ENCODE peak calls at places on chromosomes 1 and 21, in five cellular contexts. B, H, D, P and O are unnamed samples. For H3K4me1, the result is how much of the 10 kb centered on the place peaks cover.

GRCh38 chr21:43299441-43300277 is 127.3 kb downstream of the SIK1 start:
- DNase-seq in P (no peak), H (no peak), D (no peak), B (no peak), O (no peak)

GRCh38 chr21:34890724-34891609 is 158.1 kb downstream of the RUNX1 start:
- DNase-seq in H (no peak), P (peak), D (peak), B (no peak), O (peak)

GRCh38 chr1:20031161-20031560 is 38.8 kb upstream of the PLA2G5 start:
- DNase-seq in D (no peak), H (no peak), B (no peak), P (no peak), O (no peak)

GRCh38 chr1:37034301-37035013 is at the start of gene GRIK3:
- DNase-seq in B (no peak), P (peak), D (no peak), H (no peak), O (peak)

GRCh38 chr1:3746389-3746783 is 5.9 kb upstream of the CCDC27 start:
- DNase-seq in H (no peak), P (peak), B (no peak), D (no peak), O (peak)

GRCh38 chr1:214581785-214582184 is 21.2 kb upstream of the CENPF start:
- DNase-seq in B (no peak), D (peak), P (no peak), H (peak), O (peak)

GRCh38 chr1:45914836-45915235 is 111.4 kb downstream of the MAST2 start:
- DNase-seq in B (no peak), P (no peak), H (no peak), D (no peak), O (no peak)

GRCh38 chr21:29164330-29164942 is 34.0 kb downstream of the MAP3K7CL start:
- DNase-seq in D (peak), P (no peak), B (no peak), H (peak), O (no peak)

GRCh38 chr1:155929057-155929456 is 5.2 kb downstream of the KHDC4 start:
- DNase-seq in B (no peak), H (no peak), D (no peak), P (no peak), O (no peak)

GRCh38 chr21:34052171-34052570 is 21.2 kb upstream of the MRPS6 start:
- DNase-seq in D (no peak), P (no peak), H (no peak), B (no peak), O (no peak)

GRCh38 chr1:172497230-172497629 is 35.7 kb upstream of the SUCO start:
- DNase-seq in P (no peak), B (no peak), D (no peak), H (peak), O (peak)

GRCh38 chr1:87826639-87827345 is 498.1 kb downstream of the LMO4 start:
- DNase-seq in H (no peak), B (no peak), P (peak), D (peak), O (no peak)

GRCh38 chr1:197178998-197179397 is 32.5 kb upstream of the ASPM start:
- DNase-seq in D (peak), B (no peak), P (no peak), H (no peak), O (no peak)

GRCh38 chr1:151131832-151132675 is 14.4 kb downstream of the SEMA6C start:
- DNase-seq in B (peak), H (no peak), D (no peak), P (peak), O (peak)

GRCh38 chr1:93374334-93375106 is 28.8 kb downstream of the DR1 start:
- DNase-seq in H (no peak), B (no peak), D (no peak), P (no peak), O (no peak)

GRCh38 chr1:180232521-180233043 is 2.5 kb downstream of the LHX4 start:
- DNase-seq in H (no peak), P (no peak), D (no peak), B (no peak), O (no peak)

GRCh38 chr1:194026422-194026821 is 840.0 kb upstream of the B3GALT2 start:
- DNase-seq in D (no peak), B (no peak), H (no peak), P (no peak), O (no peak)

GRCh38 chr1:175713386-175713785 is 30.0 kb downstream of the TNR start:
- DNase-seq in P (no peak), B (no peak), D (no peak), H (no peak), O (no peak)

GRCh38 chr1:175704621-175705020 is 38.8 kb downstream of the TNR start:
- DNase-seq in D (no peak), B (no peak), H (no peak), P (no peak), O (no peak)

GRCh38 chr1:175714350-175714749 is 29.0 kb downstream of the TNR start:
- DNase-seq in P (no peak), D (no peak), B (no peak), H (no peak), O (no peak)

GRCh38 chr1:175708787-175709186 is 34.6 kb downstream of the TNR start:
- DNase-seq in H (no peak), B (no peak), P (no peak), D (no peak), O (no peak)
- TF ChIP-seq CTCF in H (no peak), B (no peak), P (no peak), D (no peak), O (no peak)

GRCh38 chr1:208233978-208234377 is 10.2 kb downstream of the PLXNA2 start:
- DNase-seq in H (no peak), P (no peak), B (no peak), D (no peak), O (no peak)

GRCh38 chr1:208232639-208233038 is 11.5 kb downstream of the PLXNA2 start:
- DNase-seq in H (no peak), P (no peak), D (no peak), B (no peak), O (peak)

GRCh38 chr1:208233546-208233945 is 10.6 kb downstream of the PLXNA2 start:
- DNase-seq in D (peak), B (peak), P (no peak), H (no peak), O (peak)

GRCh38 chr1:208230668-208231529 is 13.3 kb downstream of the PLXNA2 start:
- DNase-seq in H (no peak), D (peak), P (no peak), B (no peak), O (peak)

DNA sequence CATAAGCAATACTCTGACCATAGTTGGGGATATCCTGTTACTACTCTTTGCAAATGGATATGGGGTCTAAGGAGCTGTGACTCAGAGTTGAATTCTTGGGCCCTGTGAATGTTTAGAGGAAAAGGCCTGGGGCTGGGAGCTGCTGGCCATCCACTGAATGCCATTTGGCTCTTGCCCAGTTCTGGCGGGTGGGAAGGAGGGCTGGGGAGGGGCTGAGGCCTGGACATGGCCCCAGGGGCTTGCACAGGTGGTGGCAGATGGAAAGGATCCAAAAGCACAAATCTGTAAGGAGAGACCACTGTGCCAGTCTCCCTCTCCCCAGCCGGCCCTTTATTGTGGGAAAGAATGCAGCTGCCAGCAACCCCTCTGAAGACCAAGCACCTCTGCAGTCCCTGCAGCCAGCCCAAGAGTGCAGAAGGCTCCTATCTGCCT is 12.2 kb downstream of the PLXNA2 start:
- DNase-seq in H (no peak), B (no peak), D (peak), P (no peak), O (peak)
- H3K4me1 ChIP-seq in H (under half), B (half or more), D (under half), P (under half), O (under half)

GRCh38 chr1:68317543-68317942 is 85.2 kb upstream of the WLS start:
- DNase-seq in B (no peak), H (no peak), D (no peak), P (no peak), O (no peak)
- TF ChIP-seq CTCF in B (no peak), H (no peak), D (no peak), P (no peak), O (no peak)

GRCh38 chr1:161012420-161012819 is 8.5 kb downstream of the F11R start:
- DNase-seq in D (no peak), H (no peak), P (no peak), B (no peak), O (no peak)
- H3K4me1 ChIP-seq in D (under half), H (half or more), P (under half), B (under half), O (under half)

GRCh38 chr1:201876148-201876547 is 12.6 kb upstream of the SHISA4 start:
- DNase-seq in H (no peak), P (no peak), B (no peak), D (no peak), O (no peak)
- TF ChIP-seq CTCF in H (peak), P (peak), B (no peak), D (peak), O (peak)

DNA sequence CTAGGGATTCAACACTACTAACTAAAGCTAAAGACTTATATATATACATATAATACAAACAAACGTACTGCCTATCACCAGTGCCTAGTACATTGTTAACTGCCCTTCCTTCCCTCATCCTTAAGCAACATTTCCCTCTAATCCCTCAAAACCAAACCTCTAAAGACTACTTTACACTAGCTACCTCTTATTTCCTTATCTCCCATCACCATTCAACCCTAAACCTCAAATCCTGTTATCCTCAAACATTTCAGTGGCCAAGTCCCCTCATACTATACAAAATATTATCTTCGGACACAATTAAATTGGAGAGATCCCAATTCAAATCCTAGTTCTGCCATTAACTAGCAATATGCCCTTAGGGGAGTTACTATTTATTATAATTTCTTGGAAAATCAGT is 3.7 kb downstream of the SCAF4 start:
- DNase-seq in P (no peak), B (no peak), D (no peak), H (no peak), O (no peak)
- H3K4me1 ChIP-seq in P (under half), B (under half), D (under half), H (under half), O (under half)

GRCh38 chr1:116821763-116822162 is 67.5 kb downstream of the CD2 start:
- DNase-seq in P (no peak), B (no peak), H (no peak), D (no peak), O (no peak)

GRCh38 chr1:116819081-116819480 is 64.9 kb downstream of the CD2 start:
- DNase-seq in H (no peak), B (no peak), D (no peak), P (no peak), O (peak)

GRCh38 chr1:116820362-116820761 is 66.1 kb downstream of the CD2 start:
- DNase-seq in P (peak), H (no peak), B (no peak), D (peak), O (no peak)

GRCh38 chr1:116814935-116815334 is 60.7 kb downstream of the CD2 start:
- DNase-seq in P (no peak), H (no peak), D (no peak), B (no peak), O (no peak)

DNA sequence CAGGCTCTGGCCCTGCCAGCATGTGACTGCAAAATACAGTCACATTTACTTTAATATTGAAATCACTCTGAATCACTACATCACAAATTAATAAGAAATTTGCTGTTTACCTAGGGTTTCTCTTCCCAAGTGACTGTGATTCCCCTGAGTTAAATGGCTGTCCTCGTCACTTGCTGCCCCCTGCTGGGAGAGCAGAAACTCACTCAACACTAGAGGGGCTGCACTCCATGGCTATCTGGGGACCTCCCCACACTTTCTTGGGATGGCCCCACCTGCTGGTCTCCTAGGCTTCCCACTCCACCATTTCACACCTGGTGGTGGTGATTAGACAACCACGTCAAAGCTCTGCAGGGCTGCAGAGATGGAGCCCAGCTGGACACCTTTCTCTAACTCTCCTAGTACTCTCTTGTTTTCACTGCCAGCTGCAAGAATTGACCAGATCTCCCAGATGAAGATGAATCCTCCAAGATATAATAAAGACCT is 63.4 kb downstream of the CD2 start:
- DNase-seq in B (peak), H (peak), D (peak), P (peak), O (peak)
- TF ChIP-seq CTCF in B (peak), H (peak), D (peak), P (peak), O (peak)

GRCh38 chr1:176450526-176450925 is 12.4 kb upstream of the PAPPA2 start:
- DNase-seq in P (no peak), H (no peak), B (no peak), D (no peak), O (no peak)
- H3K4me1 ChIP-seq in P (under half), H (under half), B (under half), D (under half), O (under half)